ENCODE peak calls at places on chromosomes 6 and 20, in four cellular contexts. P is HepG2, W is GM12878, O is H1. F is an unnamed sample.

GRCh38 chr6:148548065-148548748 is 198.6 kb upstream of the UST start:
- DNase-seq in O (no peak), P (no peak), W (no peak), F (no peak)

GRCh38 chr6:41939091-41939847 is 2.3 kb downstream of the CCND3 start:
- DNase-seq in O (no peak), P (no peak), W (no peak), F (no peak)

GRCh38 chr20:62819494-62820174 is 2.8 kb downstream of the COL9A3 start:
- DNase-seq in P (no peak), W (no peak), O (no peak), F (no peak)

GRCh38 chr6:167825759-167826229 is 917 bp upstream of the AFDN start:
- DNase-seq in P (peak; percentile 52), W (no peak), O (peak; percentile 41), F (peak; percentile 75)

GRCh38 chr6:4788953-4789584 is 12.9 kb downstream of the CDYL start:
- DNase-seq in O (no peak), W (no peak), P (no peak), F (no peak)

GRCh38 chr6:98946266-98946817 is 1.4 kb downstream of the FBXL4 start:
- DNase-seq in O (no peak), W (no peak), P (no peak), F (no peak)

GRCh38 chr20:63969851-63970713 is at the start of gene ZNF512B:
- DNase-seq in P (peak; percentile 66), O (no peak), W (no peak), F (peak; percentile 88)

GRCh38 chr20:22795897-22796296 is 211.5 kb upstream of the FOXA2 start:
- DNase-seq in W (no peak), P (peak; percentile 80), O (no peak), F (no peak)

GRCh38 chr6:167980911-167981310 is 16.6 kb upstream of the KIF25 start:
- DNase-seq in P (no peak), O (no peak), W (no peak), F (no peak)

GRCh38 chr6:38146021-38146657 is 326.6 kb downstream of the ZFAND3 start:
- DNase-seq in O (no peak), W (no peak), P (no peak), F (no peak)

GRCh38 chr20:1894471-1894950 is 696 bp upstream of the SIRPA start:
- DNase-seq in W (no peak), P (no peak), O (no peak), F (peak; percentile 61)

GRCh38 chr6:122692175-122692598 is 82.0 kb downstream of the PKIB start:
- DNase-seq in O (no peak), P (no peak), W (no peak), F (no peak)

GRCh38 chr6:37308084-37308817 is 45.5 kb upstream of the RNF8 start:
- DNase-seq in P (no peak), W (no peak), O (no peak), F (peak; percentile 15)

GRCh38 chr20:34571753-34572152 is 13.2 kb downstream of the MAP1LC3A start:
- DNase-seq in W (no peak), P (no peak), O (no peak), F (no peak)

GRCh38 chr6:101541873-101542272 is 148.4 kb downstream of the GRIK2 start:
- DNase-seq in P (no peak), O (no peak), W (no peak), F (no peak)

GRCh38 chr6:96468681-96469224 is 52.9 kb upstream of the UFL1 start:
- DNase-seq in P (no peak), W (no peak), O (no peak), F (no peak)

GRCh38 chr6:125598422-125598821 is 151.0 kb upstream of the HEY2 start:
- DNase-seq in O (no peak), P (no peak), W (no peak), F (no peak)

GRCh38 chr6:47780510-47781356 is 1.1 kb upstream of the OPN5 start:
- DNase-seq in P (peak; percentile 62), W (no peak), O (peak; percentile 3), F (peak; percentile 59)

GRCh38 chr6:8047466-8048292 is 16.5 kb downstream of the BLOC1S5 start:
- DNase-seq in P (peak; percentile 12), W (no peak), O (no peak), F (no peak)

GRCh38 chr6:38404355-38404754 is 235.4 kb downstream of the BTBD9 start:
- DNase-seq in P (peak; percentile 35), O (no peak), W (peak; percentile 8), F (no peak)

GRCh38 chr6:158284340-158285210 is 27.7 kb upstream of the TULP4 start:
- DNase-seq in O (no peak), P (no peak), W (no peak), F (no peak)

GRCh38 chr6:148398686-148399085 is 56.0 kb downstream of the SASH1 start:
- DNase-seq in W (no peak), P (no peak), O (no peak), F (no peak)

GRCh38 chr20:434221-434620 is 26.1 kb downstream of the RBCK1 start:
- DNase-seq in P (no peak), O (peak; percentile 75), W (no peak), F (no peak)

GRCh38 chr6:141165012-141165411 is 967.7 kb upstream of the GJE1 start:
- DNase-seq in W (no peak), O (no peak), P (no peak), F (no peak)

GRCh38 chr20:47665221-47665991 is 119.9 kb downstream of the SULF2 start:
- DNase-seq in W (no peak), P (no peak), O (no peak), F (no peak)

GRCh38 chr6:75526502-75527127 is 33.0 kb upstream of the FILIP1 start:
- DNase-seq in O (no peak), W (peak; percentile 40), P (peak; percentile 56), F (peak; percentile 47)

GRCh38 chr6:21666200-21666671 is 72.7 kb downstream of the SOX4 start:
- DNase-seq in P (no peak), W (no peak), O (no peak), F (no peak)

DNA sequence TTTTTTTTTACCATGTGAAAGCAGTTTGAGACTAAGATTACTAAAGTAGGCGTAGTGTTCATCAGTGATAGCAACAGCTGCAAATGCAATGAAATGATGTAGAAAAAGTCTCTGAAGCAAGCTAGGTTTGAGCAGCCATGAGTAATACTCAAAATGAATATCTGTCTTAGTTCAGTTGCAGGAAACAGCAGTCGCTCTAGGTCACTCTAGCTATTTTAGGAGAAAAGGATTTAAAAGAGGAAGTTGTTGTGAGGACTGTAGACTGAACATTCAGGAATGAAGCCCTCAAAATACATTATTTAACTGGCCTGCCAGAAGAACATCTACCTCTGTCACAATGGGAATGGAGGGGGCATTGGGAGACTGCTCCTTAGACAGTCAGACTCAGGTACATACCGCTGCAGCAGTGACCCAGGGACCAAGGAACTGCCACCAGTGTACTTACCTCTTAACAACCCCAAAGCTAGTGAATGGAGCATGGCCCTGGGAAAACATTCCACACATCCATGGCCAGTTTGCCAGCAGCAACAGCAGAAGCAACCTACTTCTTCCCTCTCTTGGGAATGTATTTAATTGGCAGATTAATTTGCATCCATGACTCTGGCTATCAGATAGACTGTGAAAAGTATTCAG is 243.0 kb upstream of the KHDRBS2 start:
- DNase-seq in P (no peak), O (no peak), W (no peak), F (no peak)
- TF ChIP-seq SUZ12 in P (no peak), O (no peak), W (no peak), F (no peak)

DNA sequence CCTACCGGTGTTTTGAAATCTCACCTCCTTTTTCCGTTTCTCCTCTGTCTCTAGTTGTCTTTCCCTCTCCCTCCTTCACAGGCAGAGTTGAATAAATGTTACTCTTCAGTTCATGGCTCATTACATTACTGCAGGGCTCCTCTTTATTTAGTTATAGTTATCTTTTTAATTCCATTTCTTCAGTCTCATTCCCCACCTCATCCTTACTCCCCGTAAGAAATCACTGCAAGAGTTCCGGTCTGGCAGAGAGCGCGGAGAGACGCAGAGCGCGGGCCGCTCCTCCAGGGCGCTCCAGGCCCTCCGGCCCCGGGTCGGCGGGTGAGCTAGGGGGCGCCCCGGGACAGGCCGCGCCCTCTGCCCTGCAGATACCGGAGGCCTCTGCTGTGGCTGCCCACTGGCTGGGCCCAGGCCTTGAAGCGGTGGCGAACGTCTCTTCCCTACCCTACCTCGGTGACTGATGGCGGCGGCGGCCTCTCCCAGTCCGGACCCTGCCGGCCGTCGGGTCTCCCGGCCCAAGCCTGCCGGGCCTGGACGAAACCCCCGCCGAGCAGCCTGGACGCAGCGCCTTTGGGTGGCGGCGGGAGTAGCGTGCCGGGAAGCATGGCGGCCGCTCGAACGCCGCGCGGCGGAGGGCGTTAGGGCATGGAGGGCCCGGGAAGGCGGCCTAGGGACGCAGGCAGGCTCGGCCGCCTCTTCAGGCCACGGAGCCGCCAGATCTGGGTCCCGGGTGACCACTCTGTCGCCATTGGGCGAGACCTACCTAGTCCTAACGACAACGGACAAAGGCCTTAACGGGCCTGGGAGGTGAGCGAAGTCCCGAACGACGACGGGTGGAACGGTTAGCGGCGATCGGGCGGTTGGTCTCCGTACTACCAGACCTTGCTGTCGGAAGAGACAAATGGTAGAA is 16.4 kb upstream of the HMGN4 start:
- DNase-seq in O (no peak), P (no peak), W (no peak), F (peak; percentile 41)
- TF ChIP-seq SP1 in O (no peak), P (no peak), W (no peak), F (no peak)

GRCh38 chr6:30447237-30447636 is 42.1 kb upstream of the HLA-E start:
- DNase-seq in O (peak; percentile 73), P (peak; percentile 47), W (no peak), F (peak; percentile 76)
- TF ChIP-seq SUZ12 in O (no peak), P (no peak), W (no peak), F (no peak)

GRCh38 chr6:53236241-53236640 is 87.6 kb upstream of the GCM1 start:
- DNase-seq in W (no peak), P (no peak), O (no peak), F (no peak)
- TF ChIP-seq SP1 in W (no peak), P (no peak), O (no peak), F (no peak)

GRCh38 chr6:105075210-105075609 is 104.6 kb downstream of the POPDC3 start:
- DNase-seq in P (no peak), W (no peak), O (no peak), F (no peak)
- TF ChIP-seq SUZ12 in P (no peak), W (no peak), O (no peak), F (no peak)

F was measured in HEK293T.